ENCODE peak calls at places on chromosomes 2 and 18, in four cellular contexts. D is WTC11, X is GM13976, P is epithelial cell of esophagus. I is an unnamed sample.

GRCh38 chr2:217929757-217930707 is 72.8 kb downstream of the TNS1 start:
- DNase-seq in X (no peak), D (no peak), P (peak), I (no peak)

GRCh38 chr18:43115076-43116035 is at the start of gene RIT2:
- DNase-seq in P (no peak), D (no peak), X (no peak), I (no peak)

GRCh38 chr2:195559431-195559914 is 97.6 kb upstream of the SLC39A10 start:
- DNase-seq in D (no peak), P (peak), X (peak), I (no peak)

GRCh38 chr2:46923011-46923669 is 7.5 kb upstream of the MCFD2 start:
- DNase-seq in X (no peak), P (peak), D (no peak), I (no peak)

GRCh38 chr2:110678457-110679336 is 834 bp upstream of the BUB1 start:
- DNase-seq in P (no peak), X (peak), D (no peak), I (peak)

GRCh38 chr2:241775223-241776177 is 1.1 kb upstream of the GAL3ST2 start:
- DNase-seq in D (no peak), X (peak), P (no peak), I (no peak)

GRCh38 chr2:43075054-43075593 is 151.3 kb downstream of the ZFP36L2 start:
- DNase-seq in P (peak), D (no peak), X (no peak), I (peak)

GRCh38 chr2:207516206-207516605 is 13.6 kb upstream of the CREB1 start:
- DNase-seq in D (no peak), X (no peak), P (no peak), I (no peak)

GRCh38 chr18:74290831-74291770 is 662 bp downstream of the CYB5A start:
- DNase-seq in D (peak), P (peak), X (peak), I (peak)

GRCh38 chr2:120834206-120834605 is 98.5 kb downstream of the GLI2 start:
- DNase-seq in X (no peak), D (no peak), P (no peak), I (no peak)

GRCh38 chr18:61308795-61309393 is 24.3 kb upstream of the CDH20 start:
- DNase-seq in P (peak), X (no peak), D (no peak), I (no peak)

GRCh38 chr2:237604960-237605359 is 14.4 kb upstream of the RAB17 start:
- DNase-seq in X (no peak), D (no peak), P (no peak), I (no peak)

GRCh38 chr2:157732596-157732995 is 103.9 kb upstream of the ACVR1C start:
- DNase-seq in X (no peak), D (no peak), P (no peak), I (no peak)

GRCh38 chr2:74205113-74205512 is 6.7 kb downstream of the MTHFD2 start:
- DNase-seq in X (no peak), D (no peak), P (no peak), I (no peak)

GRCh38 chr18:55343396-55344073 is 244.5 kb downstream of the TCF4 start:
- DNase-seq in D (no peak), X (no peak), P (peak), I (peak)

GRCh38 chr2:215880970-215881369 is 132.4 kb downstream of the MREG start:
- DNase-seq in X (peak), P (no peak), D (no peak), I (no peak)

GRCh38 chr2:220334210-220334609 is 706.8 kb downstream of the SLC4A3 start:
- DNase-seq in P (peak), X (no peak), D (no peak), I (no peak)

GRCh38 chr2:216492951-216493685 is 5.5 kb upstream of the RPL37A start:
- DNase-seq in D (no peak), X (no peak), P (peak), I (peak)

GRCh38 chr2:19806591-19806990 is 95.2 kb downstream of the TTC32 start:
- DNase-seq in D (no peak), P (no peak), X (no peak), I (no peak)

GRCh38 chr18:48997681-48997984 is 46.9 kb upstream of the SMAD7 start:
- DNase-seq in X (no peak), P (no peak), D (no peak), I (no peak)

GRCh38 chr2:178229927-178230326 is 35.6 kb downstream of the OSBPL6 start:
- DNase-seq in D (no peak), X (no peak), P (peak), I (no peak)

GRCh38 chr2:102417946-102418345 is 5.0 kb upstream of the IL18RAP start:
- DNase-seq in D (no peak), P (no peak), X (no peak), I (no peak)

GRCh38 chr2:97740590-97741182 is 27.3 kb downstream of the ZAP70 start:
- DNase-seq in P (peak), D (peak), X (peak), I (peak)

GRCh38 chr2:133732982-133733670 is 164.9 kb upstream of the NCKAP5 start:
- DNase-seq in D (no peak), X (no peak), P (no peak), I (no peak)

GRCh38 chr2:181588546-181588945 is 68.4 kb downstream of the CERKL start:
- DNase-seq in P (no peak), D (no peak), X (no peak), I (no peak)

GRCh38 chr2:71945133-71945959 is 202.3 kb downstream of the CYP26B1 start:
- DNase-seq in D (no peak), P (no peak), X (no peak), I (no peak)

DNA sequence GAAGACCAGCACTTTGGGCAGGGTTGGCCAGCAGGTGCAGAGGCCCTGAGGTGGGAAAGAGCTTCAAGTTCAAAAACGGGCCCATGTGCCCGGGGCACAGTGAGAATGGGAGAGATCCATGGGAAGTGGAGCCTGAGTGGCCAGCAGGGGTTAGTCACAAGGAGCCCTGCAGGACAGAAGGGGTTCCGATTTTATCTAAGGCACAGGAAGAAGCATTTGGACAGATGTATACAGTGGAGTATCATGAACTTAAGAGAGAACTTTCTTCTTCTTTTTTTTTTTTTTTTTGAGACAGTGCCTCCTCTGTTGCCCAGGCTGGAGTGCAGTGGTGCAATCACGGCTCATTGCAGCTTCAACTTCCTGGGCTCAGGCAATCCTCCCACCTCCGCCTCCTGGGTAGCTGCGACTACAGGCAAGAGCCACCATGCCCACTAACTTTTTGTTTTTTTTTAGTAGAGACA is 24.0 kb downstream of the WIPF1 start:
- DNase-seq in D (no peak), X (no peak), P (peak), I (no peak)
- TF ChIP-seq CTCF in D (no peak), X (no peak), P (peak), I (peak)

GRCh38 chr18:36535202-36535935 is 237.9 kb downstream of the FHOD3 start:
- DNase-seq in D (no peak), X (no peak), P (no peak), I (no peak)

GRCh38 chr18:36534154-36534688 is 236.7 kb downstream of the FHOD3 start:
- DNase-seq in X (no peak), D (no peak), P (peak), I (no peak)

GRCh38 chr18:36539674-36540073 is 242.2 kb downstream of the FHOD3 start:
- DNase-seq in X (no peak), P (peak), D (no peak), I (no peak)

GRCh38 chr18:36536426-36536825 is 238.9 kb downstream of the FHOD3 start:
- DNase-seq in X (no peak), P (no peak), D (peak), I (no peak)

GRCh38 chr18:36537289-36537688 is 239.8 kb downstream of the FHOD3 start:
- DNase-seq in D (no peak), X (no peak), P (no peak), I (no peak)
- TF ChIP-seq CTCF in D (no peak), X (no peak), P (no peak), I (no peak)

GRCh38 chr2:96345403-96345802 is 9.8 kb downstream of the NCAPH start:
- DNase-seq in X (no peak), D (peak), P (peak), I (no peak)
- TF ChIP-seq CTCF in X (peak), D (no peak), P (peak), I (no peak)

DNA sequence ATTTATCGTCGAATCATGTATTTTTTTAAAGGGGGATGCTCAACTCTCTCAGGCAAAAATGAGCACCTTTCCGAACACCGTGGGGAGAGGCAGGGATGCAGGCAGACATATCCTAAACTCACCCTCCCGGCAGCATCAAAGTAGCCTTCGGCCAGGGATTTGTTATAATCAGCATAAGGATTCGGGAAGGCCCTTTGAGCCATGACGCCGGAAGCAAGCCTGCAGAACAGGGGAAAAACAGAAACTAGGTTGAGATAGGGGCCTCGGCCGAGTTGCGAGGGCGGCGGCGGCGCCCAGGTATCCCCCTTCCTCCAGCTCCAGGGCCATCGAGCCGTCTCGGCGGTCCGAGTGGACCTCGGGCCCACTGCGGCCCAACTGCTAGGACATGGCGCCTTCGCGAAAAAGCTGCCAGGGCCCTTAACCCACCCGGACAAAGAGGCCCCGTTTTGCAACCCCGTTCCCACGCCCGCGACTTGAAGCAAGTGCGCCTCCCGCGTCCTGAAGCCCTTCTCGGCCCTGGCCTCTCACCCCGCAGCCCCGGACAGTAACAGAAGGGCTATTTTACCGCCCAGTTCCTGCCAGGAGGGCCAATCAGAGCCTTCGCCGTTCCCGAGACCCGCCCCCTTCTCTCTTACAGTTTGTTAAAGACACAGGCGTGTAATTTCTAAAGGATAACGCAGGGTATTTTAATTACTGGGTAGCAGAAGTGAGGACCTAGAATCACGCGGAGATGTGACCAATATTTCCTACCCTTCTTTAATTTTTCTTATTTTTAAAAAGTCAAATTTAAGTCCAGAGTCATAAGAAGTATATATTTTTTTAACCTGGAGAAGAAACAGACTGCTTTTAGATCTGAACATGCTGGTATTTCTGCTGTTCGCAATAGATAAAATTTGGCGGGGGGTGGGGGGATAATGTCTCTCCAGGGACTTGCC is at the start of gene LANCL1:
- DNase-seq in X (peak), D (peak), P (peak), I (peak)
- TF ChIP-seq CTCF in X (no peak), D (no peak), P (no peak), I (no peak)

GRCh38 chr2:4110273-4110672 is 406.9 kb downstream of the DCDC2C start:
- DNase-seq in D (no peak), X (no peak), P (no peak), I (no peak)
- TF ChIP-seq CTCF in D (no peak), X (no peak), P (no peak), I (no peak)

GRCh38 chr2:173750332-173750731 is 214.8 kb downstream of the SP3 start:
- DNase-seq in P (peak), X (no peak), D (no peak), I (no peak)
- TF ChIP-seq CTCF in P (peak), X (no peak), D (no peak), I (no peak)

GRCh38 chr2:75646583-75647425 is at the start of gene MRPL19:
- DNase-seq in D (peak), P (peak), X (peak), I (peak)
- TF ChIP-seq CTCF in D (no peak), P (peak), X (peak), I (no peak)

I was measured in RWPE1.